ENCODE peak calls at places on chromosomes 11 and 22, in six cellular contexts. Y is NCI-H1417 treated with DMSO at 0.1 percent for 48 hours, V is AML-193, Q is cardiac muscle cell, F is kidney tubule cell, O is right atrium auricular region. L is an unnamed sample.

GRCh38 chr11:7098235-7098832 is 9.5 kb downstream of the RBMXL2 start:
- DNase-seq in Q (peak; percentile 69), O (no peak), F (peak; percentile 59), V (peak; percentile 62), Y (peak; percentile 19), L (peak; percentile 15)

GRCh38 chr22:17575151-17575550 is 11.9 kb downstream of the SLC25A18 start:
- DNase-seq in Q (no peak), V (no peak), O (no peak), Y (no peak), F (no peak), L (no peak)

GRCh38 chr11:130817608-130817944 is 98.7 kb downstream of the SNX19 start:
- DNase-seq in V (no peak), F (peak; percentile 76), Q (peak; percentile 70), O (no peak), Y (no peak), L (peak; percentile 0)

GRCh38 chr11:59174664-59175033 is 2.7 kb downstream of the DTX4 start:
- DNase-seq in F (peak; percentile 89), Y (no peak), Q (peak; percentile 40), O (no peak), V (no peak), L (no peak)

GRCh38 chr11:124760205-124760652 is 1.9 kb downstream of the ESAM start:
- DNase-seq in F (no peak), Q (no peak), V (no peak), Y (no peak), O (no peak), L (no peak)

GRCh38 chr11:76664578-76665061 is 5.9 kb downstream of the LRRC32 start:
- DNase-seq in F (no peak), Y (no peak), Q (no peak), O (no peak), V (no peak), L (no peak)

GRCh38 chr11:132111781-132112380 is 741.5 kb downstream of the NTM start:
- DNase-seq in Q (peak; percentile 92), V (no peak), F (peak; percentile 82), O (no peak), Y (no peak), L (no peak)

GRCh38 chr11:33530824-33531223 is 169.8 kb downstream of the C11orf91 start:
- DNase-seq in O (no peak), Q (peak; percentile 57), V (no peak), Y (no peak), F (peak; percentile 15), L (no peak)

L was measured in HL-60.